ENCODE peak calls at places on chromosomes 16 and 17, in four cellular contexts. One of them, this sample, is unnamed.
A peak's percentile ranks its signal among the peaks of the same experiment; 100 is the strongest.

GRCh38 chr17:39740357-39741111 is 2.8 kb downstream of the GRB7 start:
- DNase-seq in stimulated activated CD4-positive, alpha-beta T cell treated with anti-CD3 and anti-CD28 coated beads, Interleukin-15, amount 100 ng/mL, for 1 hour: no peak
- DNase-seq in hippocampal formation: no peak
- DNase-seq in pulmonary artery endothelial cell: no peak
- DNase-seq in this sample: no peak

GRCh38 chr16:13510425-13511151 is 409.4 kb upstream of the ERCC4 start:
- DNase-seq in stimulated activated CD4-positive, alpha-beta T cell treated with anti-CD3 and anti-CD28 coated beads, Interleukin-15, amount 100 ng/mL, for 1 hour: no peak
- DNase-seq in hippocampal formation: no peak
- DNase-seq in pulmonary artery endothelial cell: no peak
- DNase-seq in this sample: no peak

GRCh38 chr16:30660424-30661251 is 2.4 kb downstream of the FBRS start:
- DNase-seq in stimulated activated CD4-positive, alpha-beta T cell treated with anti-CD3 and anti-CD28 coated beads, Interleukin-15, amount 100 ng/mL, for 1 hour: peak; percentile 57
- DNase-seq in hippocampal formation: no peak
- DNase-seq in pulmonary artery endothelial cell: no peak
- DNase-seq in this sample: no peak

GRCh38 chr16:67093098-67093732 is 16.5 kb upstream of the PHAF1 start:
- DNase-seq in stimulated activated CD4-positive, alpha-beta T cell treated with anti-CD3 and anti-CD28 coated beads, Interleukin-15, amount 100 ng/mL, for 1 hour: no peak
- DNase-seq in hippocampal formation: no peak
- DNase-seq in pulmonary artery endothelial cell: no peak
- DNase-seq in this sample: no peak

GRCh38 chr17:72613411-72614292 is 478.8 kb downstream of the SLC39A11 start:
- DNase-seq in stimulated activated CD4-positive, alpha-beta T cell treated with anti-CD3 and anti-CD28 coated beads, Interleukin-15, amount 100 ng/mL, for 1 hour: no peak
- DNase-seq in hippocampal formation: no peak
- DNase-seq in pulmonary artery endothelial cell: no peak
- DNase-seq in this sample: no peak

GRCh38 chr16:88697831-88698693 is 8.1 kb downstream of the RNF166 start:
- DNase-seq in stimulated activated CD4-positive, alpha-beta T cell treated with anti-CD3 and anti-CD28 coated beads, Interleukin-15, amount 100 ng/mL, for 1 hour: no peak
- DNase-seq in hippocampal formation: no peak
- DNase-seq in pulmonary artery endothelial cell: no peak
- DNase-seq in this sample: no peak

GRCh38 chr17:17084941-17085340 is 42.7 kb downstream of the MPRIP start:
- DNase-seq in stimulated activated CD4-positive, alpha-beta T cell treated with anti-CD3 and anti-CD28 coated beads, Interleukin-15, amount 100 ng/mL, for 1 hour: no peak
- DNase-seq in hippocampal formation: no peak
- DNase-seq in pulmonary artery endothelial cell: no peak
- DNase-seq in this sample: no peak

GRCh38 chr17:1959871-1960569 is 65.1 kb downstream of the RTN4RL1 start:
- DNase-seq in stimulated activated CD4-positive, alpha-beta T cell treated with anti-CD3 and anti-CD28 coated beads, Interleukin-15, amount 100 ng/mL, for 1 hour: no peak
- DNase-seq in hippocampal formation: peak; percentile 19
- DNase-seq in pulmonary artery endothelial cell: no peak
- DNase-seq in this sample: no peak

GRCh38 chr16:64416232-64417010 is 705.4 kb downstream of the CDH11 start:
- DNase-seq in stimulated activated CD4-positive, alpha-beta T cell treated with anti-CD3 and anti-CD28 coated beads, Interleukin-15, amount 100 ng/mL, for 1 hour: no peak
- DNase-seq in hippocampal formation: peak; percentile 37
- DNase-seq in pulmonary artery endothelial cell: no peak
- DNase-seq in this sample: no peak

GRCh38 chr17:40316571-40317344 is 7.8 kb downstream of the RARA start:
- DNase-seq in stimulated activated CD4-positive, alpha-beta T cell treated with anti-CD3 and anti-CD28 coated beads, Interleukin-15, amount 100 ng/mL, for 1 hour: no peak
- DNase-seq in hippocampal formation: no peak
- DNase-seq in pulmonary artery endothelial cell: no peak
- DNase-seq in this sample: no peak

GRCh38 chr17:145671-146541 is 8.5 kb downstream of the SCGB1C2 start:
- DNase-seq in stimulated activated CD4-positive, alpha-beta T cell treated with anti-CD3 and anti-CD28 coated beads, Interleukin-15, amount 100 ng/mL, for 1 hour: no peak
- DNase-seq in hippocampal formation: no peak
- DNase-seq in pulmonary artery endothelial cell: no peak
- DNase-seq in this sample: no peak

GRCh38 chr16:75803753-75804152 is 77.5 kb upstream of the CPHXL start:
- DNase-seq in stimulated activated CD4-positive, alpha-beta T cell treated with anti-CD3 and anti-CD28 coated beads, Interleukin-15, amount 100 ng/mL, for 1 hour: no peak
- DNase-seq in hippocampal formation: no peak
- DNase-seq in pulmonary artery endothelial cell: no peak
- DNase-seq in this sample: no peak

GRCh38 chr16:875182-876040 is 74.9 kb upstream of the GNG13 start:
- DNase-seq in stimulated activated CD4-positive, alpha-beta T cell treated with anti-CD3 and anti-CD28 coated beads, Interleukin-15, amount 100 ng/mL, for 1 hour: no peak
- DNase-seq in hippocampal formation: no peak
- DNase-seq in pulmonary artery endothelial cell: no peak
- DNase-seq in this sample: no peak

GRCh38 chr17:8649157-8650118 is 18.9 kb upstream of the MYH10 start:
- DNase-seq in stimulated activated CD4-positive, alpha-beta T cell treated with anti-CD3 and anti-CD28 coated beads, Interleukin-15, amount 100 ng/mL, for 1 hour: no peak
- DNase-seq in hippocampal formation: no peak
- DNase-seq in pulmonary artery endothelial cell: no peak
- DNase-seq in this sample: no peak

GRCh38 chr16:74742051-74742481 is 32.6 kb downstream of the FA2H start:
- DNase-seq in stimulated activated CD4-positive, alpha-beta T cell treated with anti-CD3 and anti-CD28 coated beads, Interleukin-15, amount 100 ng/mL, for 1 hour: no peak
- DNase-seq in hippocampal formation: no peak
- DNase-seq in pulmonary artery endothelial cell: no peak
- DNase-seq in this sample: no peak

GRCh38 chr17:72502111-72502939 is 381.5 kb downstream of the SOX9 start:
- DNase-seq in stimulated activated CD4-positive, alpha-beta T cell treated with anti-CD3 and anti-CD28 coated beads, Interleukin-15, amount 100 ng/mL, for 1 hour: no peak
- DNase-seq in hippocampal formation: no peak
- DNase-seq in pulmonary artery endothelial cell: no peak
- DNase-seq in this sample: no peak

GRCh38 chr16:85479972-85480726 is 133.0 kb upstream of the GSE1 start:
- DNase-seq in stimulated activated CD4-positive, alpha-beta T cell treated with anti-CD3 and anti-CD28 coated beads, Interleukin-15, amount 100 ng/mL, for 1 hour: no peak
- DNase-seq in hippocampal formation: no peak
- DNase-seq in pulmonary artery endothelial cell: no peak
- DNase-seq in this sample: no peak